ENCODE peak calls at places on chromosomes 12 and 14, in nine cellular contexts. One of them, this sample, is unnamed.

GRCh38 chr12:80064951-80065350 is 34.4 kb upstream of the OTOGL start:
- DNase-seq in NCI-H1417 treated with DMSO at 0.1 percent for 48 hours: no peak
- DNase-seq in NCI-H1694: no peak
- DNase-seq in GM10248: no peak
- DNase-seq in AG20443: no peak
- DNase-seq in activated gamma-delta T cell treated with anti-CD3 and anti-CD28 coated beads, Interleukin-2, amount 50 U/mL, for 16 hours: no peak
- DNase-seq in GM04503: no peak
- DNase-seq in HFFc6: no peak
- DNase-seq in cardiac muscle cell: no peak
- DNase-seq in this sample: no peak

GRCh38 chr14:23478109-23478698 is 8.7 kb downstream of the NGDN start:
- DNase-seq in NCI-H1417 treated with DMSO at 0.1 percent for 48 hours: no peak
- DNase-seq in NCI-H1694: peak; percentile 81
- DNase-seq in GM10248: peak; percentile 50
- DNase-seq in AG20443: peak; percentile 55
- DNase-seq in activated gamma-delta T cell treated with anti-CD3 and anti-CD28 coated beads, Interleukin-2, amount 50 U/mL, for 16 hours: peak; percentile 34
- DNase-seq in GM04503: no peak
- DNase-seq in HFFc6: peak; percentile 43
- DNase-seq in cardiac muscle cell: peak; percentile 80
- DNase-seq in this sample: peak; percentile 83

GRCh38 chr14:22886500-22887259 is 3.7 kb downstream of the REM2 start:
- DNase-seq in NCI-H1417 treated with DMSO at 0.1 percent for 48 hours: peak; percentile 47
- DNase-seq in NCI-H1694: no peak
- DNase-seq in GM10248: peak; percentile 89
- DNase-seq in AG20443: peak; percentile 90
- DNase-seq in activated gamma-delta T cell treated with anti-CD3 and anti-CD28 coated beads, Interleukin-2, amount 50 U/mL, for 16 hours: peak; percentile 60
- DNase-seq in GM04503: no peak
- DNase-seq in HFFc6: no peak
- DNase-seq in cardiac muscle cell: peak; percentile 73
- DNase-seq in this sample: peak; percentile 85

GRCh38 chr12:80553316-80553715 is 109.3 kb downstream of the PTPRQ start:
- DNase-seq in NCI-H1417 treated with DMSO at 0.1 percent for 48 hours: no peak
- DNase-seq in NCI-H1694: no peak
- DNase-seq in GM10248: no peak
- DNase-seq in AG20443: peak; percentile 63
- DNase-seq in activated gamma-delta T cell treated with anti-CD3 and anti-CD28 coated beads, Interleukin-2, amount 50 U/mL, for 16 hours: no peak
- DNase-seq in GM04503: peak; percentile 71
- DNase-seq in HFFc6: peak; percentile 86
- DNase-seq in cardiac muscle cell: peak; percentile 82
- DNase-seq in this sample: no peak

GRCh38 chr12:112841891-112842290 is 50.3 kb downstream of the RPH3A start:
- DNase-seq in NCI-H1417 treated with DMSO at 0.1 percent for 48 hours: no peak
- DNase-seq in NCI-H1694: no peak
- DNase-seq in GM10248: no peak
- DNase-seq in AG20443: no peak
- DNase-seq in activated gamma-delta T cell treated with anti-CD3 and anti-CD28 coated beads, Interleukin-2, amount 50 U/mL, for 16 hours: no peak
- DNase-seq in GM04503: no peak
- DNase-seq in HFFc6: no peak
- DNase-seq in cardiac muscle cell: peak; percentile 18
- DNase-seq in this sample: no peak

GRCh38 chr12:14548609-14549008 is 19.1 kb downstream of the PLBD1 start:
- DNase-seq in NCI-H1417 treated with DMSO at 0.1 percent for 48 hours: no peak
- DNase-seq in NCI-H1694: no peak
- DNase-seq in GM10248: no peak
- DNase-seq in AG20443: no peak
- DNase-seq in activated gamma-delta T cell treated with anti-CD3 and anti-CD28 coated beads, Interleukin-2, amount 50 U/mL, for 16 hours: no peak
- DNase-seq in GM04503: no peak
- DNase-seq in HFFc6: no peak
- DNase-seq in cardiac muscle cell: no peak
- DNase-seq in this sample: no peak

GRCh38 chr12:80445083-80445482 is 1.0 kb downstream of the PTPRQ start:
- DNase-seq in NCI-H1417 treated with DMSO at 0.1 percent for 48 hours: no peak
- DNase-seq in NCI-H1694: no peak
- DNase-seq in GM10248: no peak
- DNase-seq in AG20443: peak; percentile 31
- DNase-seq in activated gamma-delta T cell treated with anti-CD3 and anti-CD28 coated beads, Interleukin-2, amount 50 U/mL, for 16 hours: no peak
- DNase-seq in GM04503: no peak
- DNase-seq in HFFc6: peak; percentile 18
- DNase-seq in cardiac muscle cell: peak; percentile 42
- DNase-seq in this sample: no peak

GRCh38 chr14:54487771-54488170 is 1.0 kb downstream of the GMFB start:
- DNase-seq in NCI-H1417 treated with DMSO at 0.1 percent for 48 hours: no peak
- DNase-seq in NCI-H1694: peak; percentile 5
- DNase-seq in GM10248: no peak
- DNase-seq in AG20443: peak; percentile 78
- DNase-seq in activated gamma-delta T cell treated with anti-CD3 and anti-CD28 coated beads, Interleukin-2, amount 50 U/mL, for 16 hours: no peak
- DNase-seq in GM04503: no peak
- DNase-seq in HFFc6: peak; percentile 49
- DNase-seq in cardiac muscle cell: peak; percentile 58
- DNase-seq in this sample: no peak

GRCh38 chr12:58346032-58346632 is 404.8 kb downstream of the ATP23 start:
- DNase-seq in NCI-H1417 treated with DMSO at 0.1 percent for 48 hours: peak; percentile 66
- DNase-seq in NCI-H1694: peak; percentile 43
- DNase-seq in GM10248: peak; percentile 25
- DNase-seq in AG20443: peak; percentile 52
- DNase-seq in activated gamma-delta T cell treated with anti-CD3 and anti-CD28 coated beads, Interleukin-2, amount 50 U/mL, for 16 hours: no peak
- DNase-seq in GM04503: no peak
- DNase-seq in HFFc6: peak; percentile 64
- DNase-seq in cardiac muscle cell: peak; percentile 66
- DNase-seq in this sample: peak; percentile 55

GRCh38 chr14:35385042-35385839 is 19.3 kb downstream of the NFKBIA start:
- DNase-seq in NCI-H1417 treated with DMSO at 0.1 percent for 48 hours: no peak
- DNase-seq in NCI-H1694: peak; percentile 84
- DNase-seq in GM10248: no peak
- DNase-seq in AG20443: peak; percentile 90
- DNase-seq in activated gamma-delta T cell treated with anti-CD3 and anti-CD28 coated beads, Interleukin-2, amount 50 U/mL, for 16 hours: no peak
- DNase-seq in GM04503: peak; percentile 90
- DNase-seq in HFFc6: peak; percentile 83
- DNase-seq in cardiac muscle cell: peak; percentile 91
- DNase-seq in this sample: no peak

GRCh38 chr12:112891093-112892024 is 15.4 kb upstream of the OAS1 start:
- DNase-seq in NCI-H1417 treated with DMSO at 0.1 percent for 48 hours: no peak
- DNase-seq in NCI-H1694: no peak
- DNase-seq in GM10248: no peak
- DNase-seq in AG20443: no peak
- DNase-seq in activated gamma-delta T cell treated with anti-CD3 and anti-CD28 coated beads, Interleukin-2, amount 50 U/mL, for 16 hours: no peak
- DNase-seq in GM04503: no peak
- DNase-seq in HFFc6: no peak
- DNase-seq in cardiac muscle cell: peak; percentile 48
- DNase-seq in this sample: no peak

GRCh38 chr12:54009171-54010052 is 627 bp downstream of the HOXC8 start:
- DNase-seq in NCI-H1417 treated with DMSO at 0.1 percent for 48 hours: no peak
- DNase-seq in NCI-H1694: no peak
- DNase-seq in GM10248: no peak
- DNase-seq in AG20443: peak; percentile 61
- DNase-seq in activated gamma-delta T cell treated with anti-CD3 and anti-CD28 coated beads, Interleukin-2, amount 50 U/mL, for 16 hours: no peak
- DNase-seq in GM04503: no peak
- DNase-seq in HFFc6: no peak
- DNase-seq in cardiac muscle cell: no peak
- DNase-seq in this sample: no peak

GRCh38 chr14:90559811-90560492 is 163.1 kb downstream of the CALM1 start:
- DNase-seq in NCI-H1417 treated with DMSO at 0.1 percent for 48 hours: no peak
- DNase-seq in NCI-H1694: no peak
- DNase-seq in GM10248: no peak
- DNase-seq in AG20443: no peak
- DNase-seq in activated gamma-delta T cell treated with anti-CD3 and anti-CD28 coated beads, Interleukin-2, amount 50 U/mL, for 16 hours: no peak
- DNase-seq in GM04503: no peak
- DNase-seq in HFFc6: no peak
- DNase-seq in cardiac muscle cell: no peak
- DNase-seq in this sample: no peak

GRCh38 chr12:64390275-64390851 is at the start of gene C12orf56:
- DNase-seq in NCI-H1417 treated with DMSO at 0.1 percent for 48 hours: no peak
- DNase-seq in NCI-H1694: no peak
- DNase-seq in GM10248: no peak
- DNase-seq in AG20443: peak; percentile 60
- DNase-seq in activated gamma-delta T cell treated with anti-CD3 and anti-CD28 coated beads, Interleukin-2, amount 50 U/mL, for 16 hours: no peak
- DNase-seq in GM04503: no peak
- DNase-seq in HFFc6: no peak
- DNase-seq in cardiac muscle cell: peak; percentile 25
- DNase-seq in this sample: peak; percentile 38

GRCh38 chr14:101114726-101115481 is 211.4 kb upstream of the RTL1 start:
- DNase-seq in NCI-H1417 treated with DMSO at 0.1 percent for 48 hours: no peak
- DNase-seq in NCI-H1694: no peak
- DNase-seq in GM10248: no peak
- DNase-seq in AG20443: no peak
- DNase-seq in activated gamma-delta T cell treated with anti-CD3 and anti-CD28 coated beads, Interleukin-2, amount 50 U/mL, for 16 hours: no peak
- DNase-seq in GM04503: no peak
- DNase-seq in HFFc6: no peak
- DNase-seq in cardiac muscle cell: no peak
- DNase-seq in this sample: no peak

GRCh38 chr14:45258805-45259204 is 5.8 kb upstream of the MIS18BP1 start:
- DNase-seq in NCI-H1417 treated with DMSO at 0.1 percent for 48 hours: no peak
- DNase-seq in NCI-H1694: no peak
- DNase-seq in GM10248: no peak
- DNase-seq in AG20443: no peak
- DNase-seq in activated gamma-delta T cell treated with anti-CD3 and anti-CD28 coated beads, Interleukin-2, amount 50 U/mL, for 16 hours: no peak
- DNase-seq in GM04503: no peak
- DNase-seq in HFFc6: no peak
- DNase-seq in cardiac muscle cell: no peak
- DNase-seq in this sample: no peak

GRCh38 chr14:61750708-61751474 is 11.3 kb upstream of the SNAPC1 start:
- DNase-seq in NCI-H1417 treated with DMSO at 0.1 percent for 48 hours: no peak
- DNase-seq in NCI-H1694: no peak
- DNase-seq in GM10248: peak; percentile 89
- DNase-seq in AG20443: peak; percentile 90
- DNase-seq in activated gamma-delta T cell treated with anti-CD3 and anti-CD28 coated beads, Interleukin-2, amount 50 U/mL, for 16 hours: peak; percentile 50
- DNase-seq in GM04503: no peak
- DNase-seq in HFFc6: peak; percentile 54
- DNase-seq in cardiac muscle cell: peak; percentile 80
- DNase-seq in this sample: peak; percentile 85

GRCh38 chr12:20798561-20798960 is 11.9 kb upstream of the SLCO1B3 start:
- DNase-seq in NCI-H1417 treated with DMSO at 0.1 percent for 48 hours: no peak
- DNase-seq in NCI-H1694: peak; percentile 36
- DNase-seq in GM10248: no peak
- DNase-seq in AG20443: no peak
- DNase-seq in activated gamma-delta T cell treated with anti-CD3 and anti-CD28 coated beads, Interleukin-2, amount 50 U/mL, for 16 hours: no peak
- DNase-seq in GM04503: no peak
- DNase-seq in HFFc6: no peak
- DNase-seq in cardiac muscle cell: peak; percentile 31
- DNase-seq in this sample: peak; percentile 6

GRCh38 chr14:30974628-30975027 is 50.8 kb upstream of the AP4S1 start:
- DNase-seq in NCI-H1417 treated with DMSO at 0.1 percent for 48 hours: no peak
- DNase-seq in NCI-H1694: no peak
- DNase-seq in GM10248: no peak
- DNase-seq in AG20443: no peak
- DNase-seq in activated gamma-delta T cell treated with anti-CD3 and anti-CD28 coated beads, Interleukin-2, amount 50 U/mL, for 16 hours: no peak
- DNase-seq in GM04503: no peak
- DNase-seq in HFFc6: peak; percentile 29
- DNase-seq in cardiac muscle cell: peak; percentile 16
- DNase-seq in this sample: no peak

GRCh38 chr12:110165540-110166159 is 41.5 kb downstream of the IFT81 start:
- DNase-seq in NCI-H1417 treated with DMSO at 0.1 percent for 48 hours: no peak
- DNase-seq in NCI-H1694: no peak
- DNase-seq in GM10248: peak; percentile 32
- DNase-seq in AG20443: no peak
- DNase-seq in activated gamma-delta T cell treated with anti-CD3 and anti-CD28 coated beads, Interleukin-2, amount 50 U/mL, for 16 hours: no peak
- DNase-seq in GM04503: no peak
- DNase-seq in HFFc6: no peak
- DNase-seq in cardiac muscle cell: no peak
- DNase-seq in this sample: no peak

GRCh38 chr14:101506921-101507300 is 54.4 kb upstream of the DIO3 start:
- DNase-seq in NCI-H1417 treated with DMSO at 0.1 percent for 48 hours: no peak
- DNase-seq in NCI-H1694: no peak
- DNase-seq in GM10248: no peak
- DNase-seq in AG20443: no peak
- DNase-seq in activated gamma-delta T cell treated with anti-CD3 and anti-CD28 coated beads, Interleukin-2, amount 50 U/mL, for 16 hours: no peak
- DNase-seq in GM04503: no peak
- DNase-seq in HFFc6: no peak
- DNase-seq in cardiac muscle cell: no peak
- DNase-seq in this sample: no peak

GRCh38 chr14:36515896-36516718 is 3.9 kb downstream of the NKX2-1 start:
- DNase-seq in NCI-H1417 treated with DMSO at 0.1 percent for 48 hours: no peak
- DNase-seq in NCI-H1694: no peak
- DNase-seq in GM10248: peak; percentile 19
- DNase-seq in AG20443: no peak
- DNase-seq in activated gamma-delta T cell treated with anti-CD3 and anti-CD28 coated beads, Interleukin-2, amount 50 U/mL, for 16 hours: no peak
- DNase-seq in GM04503: no peak
- DNase-seq in HFFc6: no peak
- DNase-seq in cardiac muscle cell: no peak
- DNase-seq in this sample: no peak

GRCh38 chr12:92294676-92295440 is 149.2 kb upstream of the BTG1 start:
- DNase-seq in NCI-H1417 treated with DMSO at 0.1 percent for 48 hours: no peak
- DNase-seq in NCI-H1694: no peak
- DNase-seq in GM10248: no peak
- DNase-seq in AG20443: no peak
- DNase-seq in activated gamma-delta T cell treated with anti-CD3 and anti-CD28 coated beads, Interleukin-2, amount 50 U/mL, for 16 hours: no peak
- DNase-seq in GM04503: no peak
- DNase-seq in HFFc6: no peak
- DNase-seq in cardiac muscle cell: peak; percentile 9
- DNase-seq in this sample: no peak

GRCh38 chr12:48027183-48028002 is 23.1 kb upstream of the COL2A1 start:
- DNase-seq in NCI-H1417 treated with DMSO at 0.1 percent for 48 hours: no peak
- DNase-seq in NCI-H1694: no peak
- DNase-seq in GM10248: no peak
- DNase-seq in AG20443: no peak
- DNase-seq in activated gamma-delta T cell treated with anti-CD3 and anti-CD28 coated beads, Interleukin-2, amount 50 U/mL, for 16 hours: no peak
- DNase-seq in GM04503: no peak
- DNase-seq in HFFc6: no peak
- DNase-seq in cardiac muscle cell: no peak
- DNase-seq in this sample: no peak

GRCh38 chr12:128813392-128813791 is 10.4 kb downstream of the SLC15A4 start:
- DNase-seq in NCI-H1417 treated with DMSO at 0.1 percent for 48 hours: no peak
- DNase-seq in NCI-H1694: no peak
- DNase-seq in GM10248: no peak
- DNase-seq in AG20443: peak; percentile 66
- DNase-seq in activated gamma-delta T cell treated with anti-CD3 and anti-CD28 coated beads, Interleukin-2, amount 50 U/mL, for 16 hours: no peak
- DNase-seq in GM04503: no peak
- DNase-seq in HFFc6: peak; percentile 40
- DNase-seq in cardiac muscle cell: no peak
- DNase-seq in this sample: no peak

GRCh38 chr12:6276936-6277615 is 33.4 kb upstream of the PLEKHG6 start:
- DNase-seq in NCI-H1417 treated with DMSO at 0.1 percent for 48 hours: no peak
- DNase-seq in NCI-H1694: no peak
- DNase-seq in GM10248: peak; percentile 6
- DNase-seq in AG20443: peak; percentile 34
- DNase-seq in activated gamma-delta T cell treated with anti-CD3 and anti-CD28 coated beads, Interleukin-2, amount 50 U/mL, for 16 hours: no peak
- DNase-seq in GM04503: no peak
- DNase-seq in HFFc6: no peak
- DNase-seq in cardiac muscle cell: no peak
- DNase-seq in this sample: no peak

GRCh38 chr12:71756054-71756675 is 1.5 kb downstream of the RAB21 start:
- DNase-seq in NCI-H1417 treated with DMSO at 0.1 percent for 48 hours: no peak
- DNase-seq in NCI-H1694: no peak
- DNase-seq in GM10248: no peak
- DNase-seq in AG20443: no peak
- DNase-seq in activated gamma-delta T cell treated with anti-CD3 and anti-CD28 coated beads, Interleukin-2, amount 50 U/mL, for 16 hours: no peak
- DNase-seq in GM04503: no peak
- DNase-seq in HFFc6: no peak
- DNase-seq in cardiac muscle cell: peak; percentile 13
- DNase-seq in this sample: no peak

GRCh38 chr14:50501642-50502041 is 30.7 kb downstream of the MAP4K5 start:
- DNase-seq in NCI-H1417 treated with DMSO at 0.1 percent for 48 hours: no peak
- DNase-seq in NCI-H1694: no peak
- DNase-seq in GM10248: no peak
- DNase-seq in AG20443: peak; percentile 29
- DNase-seq in activated gamma-delta T cell treated with anti-CD3 and anti-CD28 coated beads, Interleukin-2, amount 50 U/mL, for 16 hours: no peak
- DNase-seq in GM04503: peak; percentile 19
- DNase-seq in HFFc6: peak; percentile 59
- DNase-seq in cardiac muscle cell: peak; percentile 59
- DNase-seq in this sample: no peak

GRCh38 chr14:105173901-105174894 is 5.6 kb upstream of the JAG2 start:
- DNase-seq in NCI-H1417 treated with DMSO at 0.1 percent for 48 hours: no peak
- DNase-seq in NCI-H1694: no peak
- DNase-seq in GM10248: no peak
- DNase-seq in AG20443: no peak
- DNase-seq in activated gamma-delta T cell treated with anti-CD3 and anti-CD28 coated beads, Interleukin-2, amount 50 U/mL, for 16 hours: peak; percentile 40
- DNase-seq in GM04503: no peak
- DNase-seq in HFFc6: no peak
- DNase-seq in cardiac muscle cell: no peak
- DNase-seq in this sample: no peak

GRCh38 chr14:59374048-59374447 is 91.1 kb downstream of the GPR135 start:
- DNase-seq in NCI-H1417 treated with DMSO at 0.1 percent for 48 hours: no peak
- DNase-seq in NCI-H1694: no peak
- DNase-seq in GM10248: no peak
- DNase-seq in AG20443: no peak
- DNase-seq in activated gamma-delta T cell treated with anti-CD3 and anti-CD28 coated beads, Interleukin-2, amount 50 U/mL, for 16 hours: no peak
- DNase-seq in GM04503: no peak
- DNase-seq in HFFc6: no peak
- DNase-seq in cardiac muscle cell: no peak
- DNase-seq in this sample: peak; percentile 6

GRCh38 chr14:58587271-58587670 is 50.5 kb upstream of the DACT1 start:
- DNase-seq in NCI-H1417 treated with DMSO at 0.1 percent for 48 hours: no peak
- DNase-seq in NCI-H1694: no peak
- DNase-seq in GM10248: no peak
- DNase-seq in AG20443: peak; percentile 72
- DNase-seq in activated gamma-delta T cell treated with anti-CD3 and anti-CD28 coated beads, Interleukin-2, amount 50 U/mL, for 16 hours: no peak
- DNase-seq in GM04503: peak; percentile 85
- DNase-seq in HFFc6: peak; percentile 57
- DNase-seq in cardiac muscle cell: peak; percentile 81
- DNase-seq in this sample: no peak

This sample was measured in erythroblast.